ENCODE peak calls at places on chromosomes 2 and 18, in ten cellular contexts. One of them, this sample, is unnamed.

GRCh38 chr2:102245266-102246151 is 58.7 kb downstream of the IL1RL2 start:
- DNase-seq in kidney: no peak
- DNase-seq in GM12864: no peak
- DNase-seq in HAP-1: no peak
- DNase-seq in CD8-positive, alpha-beta memory T cell: no peak
- DNase-seq in body of pancreas: no peak
- DNase-seq in cardiac muscle cell: peak
- DNase-seq in IMR-90: peak
- DNase-seq in astrocyte of the cerebellum: peak
- DNase-seq in left ventricle myocardium inferior: peak
- DNase-seq in this sample: no peak

GRCh38 chr2:226791487-226792081 is 8.0 kb downstream of the IRS1 start:
- DNase-seq in body of pancreas: peak
- DNase-seq in kidney: peak
- DNase-seq in HAP-1: peak
- DNase-seq in astrocyte of the cerebellum: no peak
- DNase-seq in cardiac muscle cell: peak
- DNase-seq in GM12864: no peak
- DNase-seq in CD8-positive, alpha-beta memory T cell: peak
- DNase-seq in IMR-90: peak
- DNase-seq in left ventricle myocardium inferior: peak
- DNase-seq in this sample: peak

GRCh38 chr2:102106133-102106556 is 36.4 kb upstream of the IL1R1 start:
- DNase-seq in kidney: no peak
- DNase-seq in HAP-1: no peak
- DNase-seq in IMR-90: peak
- DNase-seq in body of pancreas: peak
- DNase-seq in cardiac muscle cell: peak
- DNase-seq in astrocyte of the cerebellum: no peak
- DNase-seq in CD8-positive, alpha-beta memory T cell: no peak
- DNase-seq in GM12864: no peak
- DNase-seq in left ventricle myocardium inferior: no peak
- DNase-seq in this sample: no peak

GRCh38 chr18:80148316-80149199 is 39.5 kb downstream of the ADNP2 start:
- DNase-seq in kidney: no peak
- DNase-seq in HAP-1: no peak
- DNase-seq in cardiac muscle cell: peak
- DNase-seq in GM12864: no peak
- DNase-seq in IMR-90: no peak
- DNase-seq in CD8-positive, alpha-beta memory T cell: no peak
- DNase-seq in body of pancreas: peak
- DNase-seq in left ventricle myocardium inferior: no peak
- DNase-seq in astrocyte of the cerebellum: no peak
- DNase-seq in this sample: no peak

GRCh38 chr18:79574938-79575525 is 104.6 kb upstream of the CTDP1 start:
- DNase-seq in astrocyte of the cerebellum: no peak
- DNase-seq in HAP-1: no peak
- DNase-seq in IMR-90: no peak
- DNase-seq in body of pancreas: peak
- DNase-seq in kidney: peak
- DNase-seq in left ventricle myocardium inferior: no peak
- DNase-seq in cardiac muscle cell: no peak
- DNase-seq in CD8-positive, alpha-beta memory T cell: peak
- DNase-seq in GM12864: no peak
- DNase-seq in this sample: no peak

GRCh38 chr2:230921806-230922595 is 3.0 kb downstream of the GPR55 start:
- DNase-seq in CD8-positive, alpha-beta memory T cell: no peak
- DNase-seq in cardiac muscle cell: no peak
- DNase-seq in left ventricle myocardium inferior: no peak
- DNase-seq in astrocyte of the cerebellum: no peak
- DNase-seq in kidney: no peak
- DNase-seq in GM12864: no peak
- DNase-seq in body of pancreas: no peak
- DNase-seq in HAP-1: no peak
- DNase-seq in IMR-90: no peak
- DNase-seq in this sample: no peak

GRCh38 chr2:37742286-37742685 is 70.8 kb upstream of the CDC42EP3 start:
- DNase-seq in kidney: no peak
- DNase-seq in cardiac muscle cell: no peak
- DNase-seq in left ventricle myocardium inferior: no peak
- DNase-seq in IMR-90: peak
- DNase-seq in astrocyte of the cerebellum: no peak
- DNase-seq in HAP-1: no peak
- DNase-seq in GM12864: no peak
- DNase-seq in body of pancreas: no peak
- DNase-seq in CD8-positive, alpha-beta memory T cell: no peak
- DNase-seq in this sample: no peak

GRCh38 chr2:236136483-236136882 is 31.7 kb downstream of the GBX2 start:
- DNase-seq in IMR-90: no peak
- DNase-seq in kidney: no peak
- DNase-seq in astrocyte of the cerebellum: no peak
- DNase-seq in left ventricle myocardium inferior: no peak
- DNase-seq in cardiac muscle cell: no peak
- DNase-seq in GM12864: no peak
- DNase-seq in HAP-1: no peak
- DNase-seq in body of pancreas: no peak
- DNase-seq in CD8-positive, alpha-beta memory T cell: no peak
- DNase-seq in this sample: no peak

GRCh38 chr18:62710417-62710816 is 4.9 kb upstream of the PHLPP1 start:
- DNase-seq in body of pancreas: no peak
- DNase-seq in cardiac muscle cell: no peak
- DNase-seq in kidney: no peak
- DNase-seq in IMR-90: peak
- DNase-seq in CD8-positive, alpha-beta memory T cell: no peak
- DNase-seq in left ventricle myocardium inferior: no peak
- DNase-seq in GM12864: no peak
- DNase-seq in astrocyte of the cerebellum: no peak
- DNase-seq in HAP-1: no peak
- DNase-seq in this sample: no peak

GRCh38 chr2:100036793-100037192 is 105.6 kb downstream of the AFF3 start:
- DNase-seq in GM12864: no peak
- DNase-seq in astrocyte of the cerebellum: no peak
- DNase-seq in IMR-90: no peak
- DNase-seq in HAP-1: no peak
- DNase-seq in body of pancreas: no peak
- DNase-seq in kidney: no peak
- DNase-seq in CD8-positive, alpha-beta memory T cell: no peak
- DNase-seq in cardiac muscle cell: no peak
- DNase-seq in left ventricle myocardium inferior: no peak
- DNase-seq in this sample: no peak

GRCh38 chr2:121074322-121074932 is 210.6 kb downstream of the TFCP2L1 start:
- DNase-seq in body of pancreas: no peak
- DNase-seq in kidney: no peak
- DNase-seq in cardiac muscle cell: no peak
- DNase-seq in astrocyte of the cerebellum: no peak
- DNase-seq in HAP-1: no peak
- DNase-seq in CD8-positive, alpha-beta memory T cell: no peak
- DNase-seq in left ventricle myocardium inferior: no peak
- DNase-seq in IMR-90: no peak
- DNase-seq in GM12864: no peak
- DNase-seq in this sample: no peak

GRCh38 chr2:121073320-121074210 is 211.4 kb downstream of the TFCP2L1 start:
- DNase-seq in CD8-positive, alpha-beta memory T cell: no peak
- DNase-seq in IMR-90: no peak
- DNase-seq in body of pancreas: no peak
- DNase-seq in HAP-1: no peak
- DNase-seq in cardiac muscle cell: no peak
- DNase-seq in GM12864: no peak
- DNase-seq in left ventricle myocardium inferior: no peak
- DNase-seq in kidney: no peak
- DNase-seq in astrocyte of the cerebellum: no peak
- DNase-seq in this sample: no peak

GRCh38 chr2:121076501-121076820 is 208.5 kb downstream of the TFCP2L1 start:
- DNase-seq in IMR-90: no peak
- DNase-seq in cardiac muscle cell: no peak
- DNase-seq in body of pancreas: no peak
- DNase-seq in GM12864: no peak
- DNase-seq in CD8-positive, alpha-beta memory T cell: no peak
- DNase-seq in HAP-1: no peak
- DNase-seq in astrocyte of the cerebellum: no peak
- DNase-seq in kidney: no peak
- DNase-seq in left ventricle myocardium inferior: no peak
- DNase-seq in this sample: no peak

GRCh38 chr2:121075641-121076500 is 209.1 kb downstream of the TFCP2L1 start:
- DNase-seq in cardiac muscle cell: peak
- DNase-seq in CD8-positive, alpha-beta memory T cell: no peak
- DNase-seq in kidney: no peak
- DNase-seq in astrocyte of the cerebellum: no peak
- DNase-seq in left ventricle myocardium inferior: no peak
- DNase-seq in body of pancreas: no peak
- DNase-seq in GM12864: no peak
- DNase-seq in IMR-90: no peak
- DNase-seq in HAP-1: no peak
- DNase-seq in this sample: no peak

GRCh38 chr2:121075006-121075545 is 209.9 kb downstream of the TFCP2L1 start:
- DNase-seq in astrocyte of the cerebellum: peak
- DNase-seq in left ventricle myocardium inferior: no peak
- DNase-seq in cardiac muscle cell: peak
- DNase-seq in kidney: no peak
- DNase-seq in GM12864: peak
- DNase-seq in IMR-90: peak
- DNase-seq in HAP-1: peak
- DNase-seq in CD8-positive, alpha-beta memory T cell: no peak
- DNase-seq in body of pancreas: peak
- DNase-seq in this sample: peak
- H3K4me3 ChIP-seq in astrocyte of the cerebellum: peak
- H3K4me3 ChIP-seq in left ventricle myocardium inferior: no peak
- H3K4me3 ChIP-seq in cardiac muscle cell: peak
- H3K4me3 ChIP-seq in kidney: no peak
- H3K4me3 ChIP-seq in GM12864: no peak
- H3K4me3 ChIP-seq in IMR-90: no peak
- H3K4me3 ChIP-seq in HAP-1: peak
- H3K4me3 ChIP-seq in CD8-positive, alpha-beta memory T cell: no peak
- H3K4me3 ChIP-seq in body of pancreas: no peak
- H3K4me3 ChIP-seq in this sample: no peak

GRCh38 chr18:72672364-72673151 is 128.4 kb upstream of the CBLN2 start:
- DNase-seq in left ventricle myocardium inferior: no peak
- DNase-seq in CD8-positive, alpha-beta memory T cell: no peak
- DNase-seq in cardiac muscle cell: peak
- DNase-seq in IMR-90: peak
- DNase-seq in HAP-1: peak
- DNase-seq in GM12864: no peak
- DNase-seq in body of pancreas: no peak
- DNase-seq in astrocyte of the cerebellum: peak
- DNase-seq in kidney: no peak
- DNase-seq in this sample: peak

GRCh38 chr18:72673242-72673641 is 129.1 kb upstream of the CBLN2 start:
- DNase-seq in astrocyte of the cerebellum: no peak
- DNase-seq in body of pancreas: no peak
- DNase-seq in left ventricle myocardium inferior: no peak
- DNase-seq in cardiac muscle cell: no peak
- DNase-seq in HAP-1: no peak
- DNase-seq in IMR-90: no peak
- DNase-seq in GM12864: no peak
- DNase-seq in CD8-positive, alpha-beta memory T cell: no peak
- DNase-seq in kidney: no peak
- DNase-seq in this sample: no peak

GRCh38 chr18:72667932-72668331 is 123.8 kb upstream of the CBLN2 start:
- DNase-seq in cardiac muscle cell: no peak
- DNase-seq in CD8-positive, alpha-beta memory T cell: no peak
- DNase-seq in left ventricle myocardium inferior: no peak
- DNase-seq in GM12864: no peak
- DNase-seq in IMR-90: no peak
- DNase-seq in body of pancreas: no peak
- DNase-seq in HAP-1: no peak
- DNase-seq in kidney: no peak
- DNase-seq in astrocyte of the cerebellum: no peak
- DNase-seq in this sample: no peak
- H3K4me3 ChIP-seq in cardiac muscle cell: no peak
- H3K4me3 ChIP-seq in CD8-positive, alpha-beta memory T cell: no peak
- H3K4me3 ChIP-seq in left ventricle myocardium inferior: no peak
- H3K4me3 ChIP-seq in GM12864: no peak
- H3K4me3 ChIP-seq in IMR-90: no peak
- H3K4me3 ChIP-seq in body of pancreas: no peak
- H3K4me3 ChIP-seq in HAP-1: no peak
- H3K4me3 ChIP-seq in kidney: no peak
- H3K4me3 ChIP-seq in astrocyte of the cerebellum: no peak
- H3K4me3 ChIP-seq in this sample: no peak

GRCh38 chr18:74632856-74633255 is 35.2 kb downstream of the ZNF407 start:
- DNase-seq in kidney: no peak
- DNase-seq in left ventricle myocardium inferior: no peak
- DNase-seq in CD8-positive, alpha-beta memory T cell: no peak
- DNase-seq in IMR-90: no peak
- DNase-seq in GM12864: no peak
- DNase-seq in HAP-1: no peak
- DNase-seq in astrocyte of the cerebellum: no peak
- DNase-seq in cardiac muscle cell: no peak
- DNase-seq in body of pancreas: no peak
- DNase-seq in this sample: no peak
- H3K4me3 ChIP-seq in kidney: no peak
- H3K4me3 ChIP-seq in left ventricle myocardium inferior: no peak
- H3K4me3 ChIP-seq in CD8-positive, alpha-beta memory T cell: no peak
- H3K4me3 ChIP-seq in IMR-90: no peak
- H3K4me3 ChIP-seq in GM12864: no peak
- H3K4me3 ChIP-seq in HAP-1: no peak
- H3K4me3 ChIP-seq in astrocyte of the cerebellum: no peak
- H3K4me3 ChIP-seq in cardiac muscle cell: no peak
- H3K4me3 ChIP-seq in body of pancreas: no peak
- H3K4me3 ChIP-seq in this sample: no peak

DNA sequence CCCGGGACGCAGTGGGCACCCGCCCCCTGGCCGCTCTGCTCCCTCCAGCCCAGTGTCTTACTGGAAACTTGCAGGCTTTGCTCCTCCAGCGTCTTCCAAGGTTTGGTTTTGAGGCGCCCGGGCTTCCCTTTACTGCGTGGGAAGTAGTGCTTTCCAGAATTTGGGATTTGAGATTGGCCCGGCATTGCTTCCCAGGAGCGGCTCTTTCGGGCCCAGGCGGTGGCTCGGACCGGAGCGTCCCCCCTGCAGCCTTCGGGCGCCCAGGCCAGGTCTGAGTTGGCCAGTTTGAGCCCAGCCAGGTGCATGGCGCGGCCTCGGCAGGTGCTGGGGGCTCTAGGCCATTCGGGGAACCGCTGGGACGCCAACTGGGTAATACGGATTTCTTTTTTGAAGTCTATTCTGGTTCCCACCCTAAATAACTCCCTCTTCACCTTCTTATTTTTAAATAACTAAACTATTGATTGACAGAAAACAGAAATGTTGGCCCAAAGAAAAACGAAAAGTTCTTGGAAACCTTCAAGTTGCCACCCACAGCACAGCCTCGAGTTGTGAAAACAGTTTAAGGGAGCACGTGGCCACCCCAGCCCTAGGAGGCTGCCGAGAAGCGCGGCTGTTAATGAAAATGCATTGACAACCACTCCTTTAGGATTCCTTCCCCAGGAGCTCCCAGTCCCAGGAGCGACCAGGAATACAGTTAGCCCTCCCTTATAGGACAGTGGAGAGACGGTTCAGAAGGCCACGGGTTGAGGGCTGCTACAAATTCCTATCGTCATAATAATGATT is 766 bp downstream of the SNTG2 start:
- DNase-seq in GM12864: no peak
- DNase-seq in HAP-1: peak
- DNase-seq in kidney: no peak
- DNase-seq in astrocyte of the cerebellum: no peak
- DNase-seq in left ventricle myocardium inferior: no peak
- DNase-seq in CD8-positive, alpha-beta memory T cell: no peak
- DNase-seq in IMR-90: no peak
- DNase-seq in cardiac muscle cell: no peak
- DNase-seq in body of pancreas: no peak
- DNase-seq in this sample: no peak
- H3K4me3 ChIP-seq in GM12864: no peak
- H3K4me3 ChIP-seq in HAP-1: peak
- H3K4me3 ChIP-seq in kidney: no peak
- H3K4me3 ChIP-seq in astrocyte of the cerebellum: peak
- H3K4me3 ChIP-seq in left ventricle myocardium inferior: peak
- H3K4me3 ChIP-seq in CD8-positive, alpha-beta memory T cell: no peak
- H3K4me3 ChIP-seq in IMR-90: no peak
- H3K4me3 ChIP-seq in cardiac muscle cell: peak
- H3K4me3 ChIP-seq in body of pancreas: peak
- H3K4me3 ChIP-seq in this sample: no peak

This sample was measured in CD4-positive, CD25-positive, alpha-beta regulatory T cell.